ENCODE peak calls at places on chromosomes 11 and 22, in four cellular contexts. W, G, M and O are unnamed samples.
A peak's percentile ranks its signal among the peaks of the same experiment; 100 is the strongest.

GRCh38 chr11:117199061-117199915 is at the start of gene TAGLN:
- DNase-seq in W (peak; percentile 84), G (peak; percentile 96), M (peak; percentile 97), O (peak; percentile 93)

GRCh38 chr11:112477929-112478317 is 217.3 kb upstream of the PLET1 start:
- DNase-seq in W (no peak), G (no peak), M (no peak), O (no peak)

GRCh38 chr11:70502677-70503076 is 104.3 kb downstream of the CTTN start:
- DNase-seq in W (no peak), G (no peak), M (no peak), O (no peak)

GRCh38 chr11:124768914-124769313 is 6.8 kb upstream of the ESAM start:
- DNase-seq in W (no peak), G (no peak), M (no peak), O (no peak)

GRCh38 chr11:66718320-66718971 is 10.6 kb downstream of the SPTBN2 start:
- DNase-seq in W (no peak), G (peak; percentile 47), M (no peak), O (no peak)

GRCh38 chr11:19110290-19110689 is 6.7 kb upstream of the ZDHHC13 start:
- DNase-seq in W (peak; percentile 6), G (no peak), M (no peak), O (no peak)

GRCh38 chr11:58577441-58578135 is 1.3 kb upstream of the ZFP91 start:
- DNase-seq in W (peak; percentile 61), G (no peak), M (no peak), O (peak; percentile 92)

GRCh38 chr11:128784059-128784804 is 82.9 kb downstream of the KCNJ1 start:
- DNase-seq in W (peak; percentile 77), G (no peak), M (no peak), O (no peak)

GRCh38 chr11:114040706-114041211 is 18.8 kb upstream of the ZBTB16 start:
- DNase-seq in W (no peak), G (no peak), M (peak; percentile 78), O (peak; percentile 95)

GRCh38 chr11:76208829-76209670 is 2.7 kb upstream of the WNT11 start:
- DNase-seq in W (peak; percentile 92), G (peak; percentile 27), M (peak; percentile 65), O (peak; percentile 38)

GRCh38 chr11:67045314-67045713 is 11.3 kb upstream of the RHOD start:
- DNase-seq in W (no peak), G (no peak), M (no peak), O (peak; percentile 70)

GRCh38 chr11:93845181-93846092 is 5.0 kb downstream of the VSTM5 start:
- DNase-seq in W (no peak), G (no peak), M (no peak), O (no peak)

GRCh38 chr11:86244063-86244521 is 461 bp upstream of the EED start:
- DNase-seq in W (peak; percentile 94), G (peak; percentile 83), M (peak; percentile 90), O (no peak)

GRCh38 chr11:88292156-88292844 is 45.2 kb downstream of the CTSC start:
- DNase-seq in W (no peak), G (peak; percentile 21), M (peak; percentile 26), O (no peak)

GRCh38 chr11:34707462-34707840 is 86.6 kb downstream of the EHF start:
- DNase-seq in W (no peak), G (no peak), M (no peak), O (no peak)

GRCh38 chr11:16805942-16806341 is 67.5 kb downstream of the C11orf58 start:
- DNase-seq in W (no peak), G (no peak), M (no peak), O (no peak)

GRCh38 chr11:20355221-20356219 is 8.0 kb upstream of the HTATIP2 start:
- DNase-seq in W (peak; percentile 63), G (no peak), M (no peak), O (peak; percentile 48)

GRCh38 chr11:50169634-50170033 is 137.0 kb downstream of the OR4C45 start:
- DNase-seq in W (no peak), G (no peak), M (no peak), O (no peak)

GRCh38 chr11:35427158-35427557 is 7.8 kb upstream of the SLC1A2 start:
- DNase-seq in W (no peak), G (peak; percentile 56), M (no peak), O (peak; percentile 16)

GRCh38 chr11:774873-775592 is 2.3 kb downstream of the GATD1 start:
- DNase-seq in W (peak; percentile 1), G (no peak), M (no peak), O (no peak)

GRCh38 chr22:32473388-32473952 is 1.1 kb upstream of the FBXO7 start:
- DNase-seq in W (peak; percentile 64), G (no peak), M (no peak), O (peak; percentile 67)

GRCh38 chr11:96049426-96049825 is 125.5 kb upstream of the MTMR2 start:
- DNase-seq in W (no peak), G (no peak), M (no peak), O (peak; percentile 72)

GRCh38 chr11:124538019-124538418 is 5.4 kb downstream of the OR8B12 start:
- DNase-seq in W (no peak), G (peak; percentile 79), M (no peak), O (peak; percentile 76)

GRCh38 chr11:57776577-57776976 is 15.0 kb downstream of the CTNND1 start:
- DNase-seq in W (no peak), G (no peak), M (no peak), O (no peak)

GRCh38 chr11:121426476-121427454 is 25.3 kb upstream of the SORL1 start:
- DNase-seq in W (peak; percentile 75), G (no peak), M (no peak), O (no peak)

GRCh38 chr11:75574698-75575265 is 12.7 kb downstream of the SERPINH1 start:
- DNase-seq in W (no peak), G (no peak), M (no peak), O (no peak)

GRCh38 chr11:71080239-71081097 is 171.9 kb downstream of the SHANK2 start:
- DNase-seq in W (peak; percentile 92), G (peak; percentile 27), M (no peak), O (peak; percentile 70)

GRCh38 chr11:114065094-114065493 is 5.6 kb downstream of the ZBTB16 start:
- DNase-seq in W (no peak), G (no peak), M (no peak), O (no peak)

GRCh38 chr11:135027461-135027860 is 615.4 kb upstream of the B3GAT1 start:
- DNase-seq in W (peak; percentile 82), G (no peak), M (no peak), O (peak; percentile 52)

GRCh38 chr11:69825941-69826340 is 6.7 kb upstream of the FGF3 start:
- DNase-seq in W (no peak), G (no peak), M (no peak), O (no peak)

GRCh38 chr22:17083811-17084540 is 824 bp upstream of the IL17RA start:
- DNase-seq in W (no peak), G (no peak), M (no peak), O (no peak)

GRCh38 chr11:83682645-83682973 is 396.4 kb upstream of the CCDC90B start:
- DNase-seq in W (no peak), G (no peak), M (no peak), O (no peak)

GRCh38 chr11:130631119-130631518 is 182.7 kb downstream of the ADAMTS15 start:
- DNase-seq in W (no peak), G (no peak), M (no peak), O (peak; percentile 75)

GRCh38 chr11:47234669-47235075 is 13.9 kb downstream of the ACP2 start:
- DNase-seq in W (no peak), G (peak; percentile 42), M (no peak), O (peak; percentile 23)

GRCh38 chr11:43360361-43361032 is 1.8 kb downstream of the TTC17 start:
- DNase-seq in W (no peak), G (no peak), M (no peak), O (peak; percentile 49)

GRCh38 chr22:36935694-36936093 is 22.3 kb downstream of the CSF2RB start:
- DNase-seq in W (no peak), G (no peak), M (no peak), O (no peak)

GRCh38 chr22:19429950-19430889 is 1.3 kb downstream of the HIRA start:
- DNase-seq in W (peak; percentile 27), G (no peak), M (no peak), O (peak; percentile 84)

GRCh38 chr22:19431641-19432091 is at the start of gene HIRA:
- DNase-seq in W (peak; percentile 88), G (peak; percentile 53), M (peak; percentile 67), O (peak; percentile 76)

GRCh38 chr22:19432092-19432844 is at the start of gene MRPL40:
- DNase-seq in W (peak; percentile 89), G (peak; percentile 86), M (peak; percentile 88), O (peak; percentile 95)

GRCh38 chr22:19434829-19435580 is 2.7 kb downstream of the MRPL40 start:
- DNase-seq in W (no peak), G (no peak), M (no peak), O (no peak)

DNA sequence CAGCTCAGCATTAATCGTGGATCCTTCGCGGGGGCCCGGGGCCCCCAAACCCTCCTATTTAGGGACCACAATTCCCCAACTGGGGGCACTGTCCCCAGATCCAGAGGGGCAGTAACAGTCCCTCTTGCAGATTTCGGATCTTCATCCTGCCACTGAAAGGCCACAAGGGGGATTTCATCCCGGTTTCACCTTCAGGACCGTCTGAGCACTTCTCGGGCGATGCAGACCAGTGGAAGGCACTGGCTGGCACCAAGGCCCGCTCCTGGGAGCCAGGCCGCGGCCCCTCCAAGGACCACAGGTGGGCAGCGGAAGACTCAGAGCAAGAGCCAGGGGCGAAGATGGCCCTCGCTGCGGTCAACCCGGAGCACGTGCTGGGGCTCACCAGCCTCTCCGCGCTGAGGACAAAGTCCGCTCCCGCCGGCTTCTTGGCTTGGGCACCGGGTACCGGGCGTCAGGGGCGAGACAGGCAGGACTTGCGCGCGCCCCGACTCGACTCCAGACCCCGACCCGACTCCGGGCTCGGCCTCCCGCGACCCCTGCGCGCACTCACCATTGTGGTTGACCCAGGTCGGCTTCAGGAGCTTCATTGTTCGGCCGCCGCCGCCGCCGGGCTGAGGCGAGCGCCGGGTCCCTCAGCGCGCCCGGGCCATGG is 517 bp downstream of the HIRA start:
- DNase-seq in W (peak; percentile 72), G (no peak), M (no peak), O (peak; percentile 39)
- H3K4me3 ChIP-seq in W (peak overlapping the region; percentile 66), G (peak overlapping the region; percentile 93), M (peak overlapping the region; percentile 81), O (peak overlapping the region; percentile 89)

GRCh38 chr11:108221981-108222685 is at the start of gene NPAT:
- DNase-seq in W (no peak), G (no peak), M (no peak), O (peak; percentile 7)

GRCh38 chr11:108222686-108223448 is at the start of gene ATM:
- DNase-seq in W (peak; percentile 99), G (peak; percentile 99), M (peak; percentile 99), O (peak; percentile 99)

GRCh38 chr11:108221401-108221800 is 1.0 kb downstream of the NPAT start:
- DNase-seq in W (peak; percentile 37), G (no peak), M (no peak), O (peak; percentile 78)

GRCh38 chr11:108218912-108219783 is 3.3 kb downstream of the NPAT start:
- DNase-seq in W (peak; percentile 60), G (no peak), M (no peak), O (no peak)

GRCh38 chr11:108220721-108221346 is 1.6 kb downstream of the NPAT start:
- DNase-seq in W (no peak), G (no peak), M (no peak), O (peak; percentile 22)
- TF ChIP-seq CTCF in W (no peak), G (no peak), M (no peak), O (peak; percentile 7)

GRCh38 chr11:64801591-64802369 is 1.2 kb downstream of the MAP4K2 start:
- DNase-seq in W (no peak), G (no peak), M (no peak), O (no peak)
- H3K4me3 ChIP-seq in W (peak overlapping the region; percentile 57), G (no peak overlapping the region), M (peak overlapping the region; percentile 52), O (peak overlapping the region; percentile 64)

GRCh38 chr11:119115484-119116234 is 5.7 kb upstream of the HINFP start:
- DNase-seq in W (no peak), G (no peak), M (no peak), O (peak; percentile 41)
- TF ChIP-seq CTCF in W (no peak), G (no peak), M (no peak), O (no peak)